ENCODE peak calls at places on chromosomes 6 and 20, in five cellular contexts. R is GM20000, Y is brain microvascular endothelial cell, N is colonic mucosa, C is left lung. D is an unnamed sample.

GRCh38 chr6:97019315-97019714 is 94.8 kb downstream of the KLHL32 start:
- DNase-seq in Y (no peak), C (no peak), R (no peak), N (no peak), D (no peak)

GRCh38 chr6:31272856-31273626 is 1.1 kb upstream of the HLA-C start:
- DNase-seq in Y (no peak), N (no peak), R (no peak), C (no peak), D (peak)

GRCh38 chr20:52035977-52036376 is 155.6 kb downstream of the ZFP64 start:
- DNase-seq in Y (no peak), C (no peak), N (no peak), R (no peak), D (no peak)

GRCh38 chr20:15882553-15882952 is 690.7 kb downstream of the KIF16B start:
- DNase-seq in Y (peak), R (no peak), N (no peak), C (no peak), D (no peak)

GRCh38 chr6:13006578-13007300 is 290.2 kb downstream of the PHACTR1 start:
- DNase-seq in R (no peak), C (no peak), Y (peak), N (no peak), D (no peak)

GRCh38 chr6:129789974-129790373 is 71.1 kb downstream of the TMEM244 start:
- DNase-seq in Y (no peak), R (no peak), N (no peak), C (no peak), D (no peak)

GRCh38 chr6:11854418-11855165 is 76.0 kb upstream of the ADTRP start:
- DNase-seq in C (no peak), Y (peak), R (peak), N (no peak), D (peak)

GRCh38 chr6:111711989-111712388 is 106.3 kb upstream of the TRAF3IP2 start:
- DNase-seq in Y (no peak), C (no peak), N (no peak), R (no peak), D (no peak)

GRCh38 chr6:22071655-22072054 is 225.2 kb downstream of the PRL start:
- DNase-seq in Y (peak), C (peak), N (peak), R (no peak), D (no peak)

GRCh38 chr6:1315560-1316386 is 3.9 kb downstream of the FOXQ1 start:
- DNase-seq in N (no peak), C (no peak), R (peak), Y (no peak), D (no peak)

GRCh38 chr20:45037050-45037449 is 63.9 kb downstream of the KCNS1 start:
- DNase-seq in C (no peak), R (no peak), Y (no peak), N (no peak), D (no peak)

GRCh38 chr20:58778774-58779173 is 71.9 kb downstream of the GNAS-AS1 start:
- DNase-seq in N (no peak), R (no peak), Y (no peak), C (no peak), D (no peak)

GRCh38 chr20:48668451-48668946 is 159.3 kb downstream of the PREX1 start:
- DNase-seq in R (no peak), N (no peak), Y (no peak), C (no peak), D (no peak)

GRCh38 chr20:36101201-36101600 is 53.3 kb upstream of the EPB41L1 start:
- DNase-seq in C (peak), N (peak), R (no peak), Y (no peak), D (no peak)

GRCh38 chr6:16769986-16770376 is 8.7 kb upstream of the ATXN1 start:
- DNase-seq in N (no peak), C (no peak), R (no peak), Y (peak), D (no peak)

GRCh38 chr6:157909282-157909664 is 72.4 kb upstream of the SYNJ2 start:
- DNase-seq in N (no peak), Y (no peak), R (peak), C (no peak), D (no peak)
- TF ChIP-seq CTCF in N (no peak), Y (no peak), R (no peak), C (no peak), D (no peak)

GRCh38 chr6:124193132-124193531 is 389.5 kb downstream of the NKAIN2 start:
- DNase-seq in N (no peak), Y (no peak), R (no peak), C (no peak), D (no peak)

DNA sequence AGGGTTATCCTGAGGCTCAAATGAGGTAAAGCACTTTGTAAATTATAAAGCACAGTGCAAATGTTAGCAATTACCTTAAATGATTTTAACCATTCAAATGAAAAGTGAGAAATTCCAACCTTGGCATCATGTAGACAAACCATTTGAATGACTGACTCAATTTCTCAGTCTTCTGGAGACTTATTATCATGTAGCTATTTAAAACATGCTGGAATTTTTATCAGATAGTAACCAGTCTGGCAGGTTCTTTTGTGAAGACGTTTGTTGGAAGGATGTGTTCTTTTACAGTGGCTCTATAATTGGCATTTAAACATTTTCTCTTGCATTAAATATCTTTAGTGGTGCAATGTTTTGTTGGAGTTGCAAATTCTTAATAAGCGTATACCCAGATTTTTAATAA is 386.6 kb downstream of the NKAIN2 start:
- DNase-seq in C (no peak), Y (no peak), R (no peak), N (no peak), D (no peak)
- TF ChIP-seq CTCF in C (no peak), Y (no peak), R (no peak), N (no peak), D (no peak)

DNA sequence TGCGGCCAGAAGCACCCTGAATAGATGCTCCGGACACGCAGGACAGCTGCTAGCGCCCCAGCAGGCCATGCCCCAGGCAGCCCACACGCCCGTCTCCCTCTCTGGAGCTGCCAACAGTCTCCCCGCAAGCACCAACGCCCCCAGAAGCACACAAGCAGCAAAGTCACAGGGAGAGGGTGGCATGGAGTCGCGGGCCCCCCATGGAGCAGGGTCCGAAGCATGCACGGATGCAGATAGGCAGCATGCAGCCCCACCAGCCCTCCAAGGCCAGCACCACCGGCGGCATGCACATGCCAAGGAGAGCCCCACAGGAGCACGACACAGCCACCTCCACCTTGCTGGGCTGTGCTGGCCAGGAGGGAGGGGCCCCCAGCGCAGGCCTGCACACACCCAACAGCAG is 53.8 kb downstream of the KCNQ2 start:
- DNase-seq in R (no peak), N (no peak), C (no peak), Y (no peak), D (no peak)
- TF ChIP-seq CTCF in R (no peak), N (no peak), C (no peak), Y (no peak), D (no peak)

GRCh38 chr6:5142915-5143314 is 57.8 kb downstream of the PPP1R3G start:
- DNase-seq in R (no peak), C (no peak), Y (peak), N (no peak), D (no peak)
- TF ChIP-seq CTCF in R (no peak), C (no peak), Y (no peak), N (no peak), D (no peak)

GRCh38 chr20:62875419-62876355 is 14.1 kb upstream of the TCFL5 start:
- DNase-seq in R (no peak), Y (peak), C (peak), N (peak), D (peak)
- TF ChIP-seq CTCF in R (no peak), Y (peak), C (peak), N (peak), D (no peak)

DNA sequence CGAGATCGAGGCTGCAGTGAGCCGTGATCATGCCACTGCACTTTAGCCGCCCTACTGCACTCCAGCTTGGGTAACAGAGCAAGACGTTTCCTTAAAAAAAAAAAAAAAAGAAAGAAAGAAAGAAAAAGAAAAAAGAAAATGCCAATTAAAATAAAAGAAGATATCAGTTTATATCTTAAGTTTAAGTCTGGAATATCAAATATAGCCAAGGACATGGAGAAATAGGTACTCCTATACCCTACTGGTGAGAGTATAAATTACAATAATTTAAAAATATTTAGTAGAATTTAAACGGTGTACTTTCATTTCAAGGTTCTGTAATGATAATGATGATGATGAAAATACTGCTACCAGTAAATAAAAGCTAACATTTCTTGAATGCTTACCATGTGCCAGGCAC is 3.8 kb upstream of the TRIM31 start:
- DNase-seq in N (no peak), Y (no peak), R (no peak), C (no peak), D (no peak)
- TF ChIP-seq CTCF in N (no peak), Y (peak), R (no peak), C (no peak), D (peak)

DNA sequence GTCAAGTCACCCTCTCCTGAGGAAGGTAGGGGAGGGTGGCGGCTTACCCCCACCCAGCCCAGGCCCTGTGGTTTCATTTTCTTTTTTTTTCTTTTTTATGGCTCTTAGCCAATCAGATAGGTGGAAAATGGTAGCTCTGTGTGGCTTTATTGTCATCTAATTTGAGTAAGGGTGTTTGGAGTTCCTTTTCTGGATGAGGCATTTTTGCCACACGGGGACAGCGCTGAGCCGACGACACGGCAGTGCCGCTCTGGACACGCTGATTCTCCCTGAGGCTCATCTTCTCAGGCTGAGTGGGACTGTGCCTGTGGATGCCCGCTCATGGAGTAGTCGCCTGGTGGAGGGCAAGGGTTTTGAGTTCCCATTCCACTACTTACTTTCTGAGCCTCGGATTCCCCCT is 37.6 kb upstream of the ANGPT4 start:
- DNase-seq in N (no peak), R (no peak), Y (no peak), C (no peak), D (no peak)
- TF ChIP-seq CTCF in N (no peak), R (no peak), Y (peak), C (no peak), D (no peak)

DNA sequence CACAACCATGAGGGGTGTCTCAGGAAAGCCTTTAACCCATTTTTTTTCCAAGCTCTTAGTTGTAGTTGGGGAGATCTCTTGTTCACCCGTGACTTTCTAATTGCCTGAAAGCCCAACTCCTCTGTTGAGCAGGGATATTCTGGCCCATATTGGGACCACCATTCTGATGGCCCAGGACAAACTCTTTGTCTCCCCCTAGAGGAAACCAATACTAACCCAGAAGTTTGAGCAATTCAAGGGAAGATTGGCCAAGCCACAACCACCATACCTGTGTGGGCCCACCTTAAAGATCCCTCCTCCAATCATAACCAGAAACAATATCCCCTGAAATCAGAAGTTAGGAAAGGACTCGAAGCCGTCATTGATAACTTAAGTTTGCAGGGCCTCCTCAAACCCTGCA is 132.6 kb downstream of the THBS2 start:
- DNase-seq in N (no peak), R (no peak), C (no peak), Y (no peak), D (no peak)
- TF ChIP-seq CTCF in N (no peak), R (no peak), C (no peak), Y (peak), D (no peak)

DNA sequence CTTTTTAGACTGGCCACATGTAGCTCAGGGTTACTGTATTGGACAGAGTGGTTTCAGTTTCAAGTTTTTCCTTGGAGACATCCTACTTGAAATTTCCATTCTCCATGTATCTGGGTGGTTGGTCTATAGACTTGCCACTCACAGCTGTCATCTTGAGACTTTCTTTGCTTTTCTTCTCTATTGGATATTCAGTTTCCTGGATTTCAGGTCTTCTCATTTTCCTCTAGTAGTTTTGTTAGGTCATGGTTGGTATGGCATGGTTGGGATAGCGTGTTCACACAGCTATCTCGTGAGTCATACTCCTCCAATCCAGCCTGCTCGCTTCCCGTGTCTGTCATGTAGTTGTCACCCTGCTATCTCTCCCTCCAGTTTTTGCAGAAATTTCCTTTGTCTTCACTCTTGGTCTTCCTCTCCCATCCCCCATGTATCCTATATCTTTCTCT is 48.3 kb downstream of the PTPN1 start:
- DNase-seq in N (no peak), Y (peak), C (no peak), R (no peak), D (no peak)
- TF ChIP-seq CTCF in N (no peak), Y (no peak), C (no peak), R (no peak), D (no peak)